ENCODE peak calls at places on chromosomes 1 and 21, in five cellular contexts. N is HL-60, L is cardiac muscle cell, I is BE2C, Q is pancreas. Z is an unnamed sample.
A peak's percentile ranks its signal among the peaks of the same experiment; 100 is the strongest.

GRCh38 chr1:45929257-45929687 is 125.9 kb downstream of the MAST2 start:
- DNase-seq in N (no peak), L (peak; percentile 87), I (no peak), Q (no peak), Z (peak; percentile 67)

GRCh38 chr1:165887877-165888551 is 60.6 kb downstream of the UCK2 start:
- DNase-seq in N (no peak), L (no peak), I (no peak), Q (no peak), Z (peak; percentile 73)

GRCh38 chr1:20061866-20062265 is 8.1 kb upstream of the PLA2G5 start:
- DNase-seq in N (no peak), L (no peak), I (no peak), Q (no peak), Z (no peak)

GRCh38 chr1:38990401-38990745 is 703 bp upstream of the AKIRIN1 start:
- DNase-seq in N (no peak), L (no peak), I (no peak), Q (no peak), Z (peak; percentile 26)

GRCh38 chr1:117685936-117686806 is 80.3 kb downstream of the TENT5C start:
- DNase-seq in N (no peak), L (no peak), I (no peak), Q (no peak), Z (no peak)

GRCh38 chr1:17068789-17069188 is 15.0 kb upstream of the SDHB start:
- DNase-seq in N (no peak), L (no peak), I (no peak), Q (no peak), Z (no peak)

GRCh38 chr1:204213668-204214662 is at the start of gene GOLT1A:
- DNase-seq in N (peak; percentile 25), L (peak; percentile 87), I (peak; percentile 75), Q (peak; percentile 91), Z (peak; percentile 74)

GRCh38 chr1:152026895-152027294 is 9.9 kb downstream of the S100A11 start:
- DNase-seq in N (no peak), L (peak; percentile 34), I (no peak), Q (no peak), Z (no peak)

GRCh38 chr1:206829875-206830274 is 35.5 kb upstream of the IL20 start:
- DNase-seq in N (peak; percentile 42), L (no peak), I (no peak), Q (no peak), Z (peak; percentile 31)

GRCh38 chr1:119440908-119441307 is 26.0 kb downstream of the HSD3B2 start:
- DNase-seq in N (no peak), L (no peak), I (no peak), Q (no peak), Z (no peak)

GRCh38 chr1:207007352-207008033 is 25.1 kb downstream of the C1orf116 start:
- DNase-seq in N (no peak), L (peak; percentile 98), I (no peak), Q (no peak), Z (peak; percentile 97)

GRCh38 chr1:37360011-37360410 is 114.4 kb upstream of the ZC3H12A start:
- DNase-seq in N (no peak), L (no peak), I (no peak), Q (no peak), Z (no peak)

GRCh38 chr1:230669543-230669942 is 27.3 kb downstream of the COG2 start:
- DNase-seq in N (no peak), L (no peak), I (no peak), Q (no peak), Z (no peak)

GRCh38 chr1:16617101-16617727 is 3.9 kb upstream of the NBPF1 start:
- DNase-seq in N (no peak), L (no peak), I (no peak), Q (peak; percentile 63), Z (no peak)

GRCh38 chr1:33219886-33220661 is 36.2 kb upstream of the ZNF362 start:
- DNase-seq in N (no peak), L (no peak), I (no peak), Q (no peak), Z (peak; percentile 87)

GRCh38 chr1:236103646-236104218 is 38.6 kb upstream of the GPR137B start:
- DNase-seq in N (peak; percentile 26), L (peak; percentile 73), I (peak; percentile 49), Q (no peak), Z (peak; percentile 38)

GRCh38 chr21:16454371-16454770 is 724.6 kb downstream of the USP25 start:
- DNase-seq in N (no peak), L (peak; percentile 51), I (no peak), Q (no peak), Z (no peak)
- TF ChIP-seq CTCF in N (no peak), L (peak; percentile 51), I (peak; percentile 55), Q (no peak), Z (no peak)

DNA sequence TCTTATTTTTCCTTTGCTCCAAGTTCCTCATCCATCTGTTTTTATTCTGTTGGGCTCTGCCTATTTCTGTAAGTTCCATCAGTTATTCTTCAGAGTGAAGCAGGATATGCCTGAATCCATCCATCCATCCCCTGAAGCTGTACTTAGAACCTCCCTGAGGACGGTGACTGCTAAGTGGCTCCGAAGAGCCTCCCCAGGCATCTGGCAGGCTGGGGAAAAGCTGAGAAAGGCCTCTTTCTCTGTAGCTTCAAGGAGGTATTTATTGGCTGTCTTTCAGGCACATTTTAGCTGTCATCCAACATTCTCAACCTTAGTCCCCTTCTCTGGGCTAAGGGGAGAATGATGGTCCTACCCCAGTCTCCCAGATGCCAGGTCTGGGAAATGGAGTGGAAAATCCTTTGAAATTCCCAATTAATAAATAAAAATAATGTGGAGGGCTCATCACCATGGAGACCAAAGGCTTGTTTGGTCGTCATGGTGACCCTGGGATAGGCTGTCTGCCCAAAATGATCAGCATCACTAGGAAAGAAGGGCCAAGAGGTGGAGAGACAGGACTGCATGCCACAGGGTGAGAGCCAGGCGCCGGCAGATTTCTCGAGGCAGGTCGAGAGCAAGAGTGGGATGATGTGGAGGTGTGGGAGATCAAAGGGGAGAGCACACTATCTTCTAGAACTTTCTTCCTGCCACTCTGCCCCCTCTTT is 82.0 kb downstream of the UBIAD1 start:
- DNase-seq in N (no peak), L (no peak), I (no peak), Q (no peak), Z (no peak)
- H3K4me3 ChIP-seq in N (no peak overlapping the region), L (no peak overlapping the region), I (no peak overlapping the region), Q (no peak overlapping the region), Z (no peak overlapping the region)

GRCh38 chr1:13807213-13807612 is 107.2 kb downstream of the PRDM2 start:
- DNase-seq in N (no peak), L (peak; percentile 25), I (peak; percentile 26), Q (no peak), Z (peak; percentile 43)
- TF ChIP-seq CTCF in N (peak; percentile 29), L (peak; percentile 52), I (peak; percentile 39), Q (no peak), Z (peak; percentile 69)

GRCh38 chr1:62725255-62725654 is 37.1 kb upstream of the DOCK7 start:
- DNase-seq in N (no peak), L (peak; percentile 81), I (no peak), Q (no peak), Z (peak; percentile 18)
- H3K4me3 ChIP-seq in N (no peak overlapping the region), L (no peak overlapping the region), I (no peak overlapping the region), Q (no peak overlapping the region), Z (no peak overlapping the region)

GRCh38 chr21:36263797-36264196 is 56.2 kb upstream of the MORC3 start:
- DNase-seq in N (no peak), L (no peak), I (no peak), Q (no peak), Z (no peak)

GRCh38 chr21:36260030-36260787 is 59.8 kb upstream of the MORC3 start:
- DNase-seq in N (no peak), L (peak; percentile 81), I (peak; percentile 23), Q (no peak), Z (peak; percentile 63)

GRCh38 chr21:36257657-36258056 is 62.3 kb upstream of the MORC3 start:
- DNase-seq in N (no peak), L (no peak), I (no peak), Q (no peak), Z (no peak)

GRCh38 chr21:36261459-36261858 is 58.5 kb upstream of the MORC3 start:
- DNase-seq in N (no peak), L (no peak), I (no peak), Q (no peak), Z (no peak)

DNA sequence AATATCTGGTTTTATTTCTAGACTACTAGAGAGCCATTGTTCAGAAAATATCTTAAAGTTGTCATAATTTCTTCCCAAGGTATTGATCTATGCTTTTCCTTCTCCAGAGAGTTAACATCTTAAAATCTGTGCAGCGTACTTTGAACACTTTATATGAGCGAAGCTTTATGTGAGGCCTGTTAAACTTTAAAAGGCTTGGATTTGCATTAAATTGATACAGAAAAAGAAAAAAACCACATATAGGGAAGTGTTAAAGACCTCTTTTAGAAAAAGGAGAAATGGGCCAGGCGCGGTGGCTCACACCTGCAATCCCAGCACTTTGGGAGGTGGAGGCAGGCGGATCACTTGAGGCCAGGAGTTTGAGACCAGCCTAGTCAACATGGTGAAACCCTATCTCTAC is 59.2 kb upstream of the MORC3 start:
- DNase-seq in N (no peak), L (no peak), I (no peak), Q (no peak), Z (no peak)
- TF ChIP-seq CTCF in N (no peak), L (no peak), I (no peak), Q (no peak), Z (no peak)

GRCh38 chr1:93384656-93385055 is 38.9 kb downstream of the DR1 start:
- DNase-seq in N (no peak), L (no peak), I (no peak), Q (no peak), Z (no peak)
- H3K4me3 ChIP-seq in N (no peak overlapping the region), L (no peak overlapping the region), I (no peak overlapping the region), Q (no peak overlapping the region), Z (no peak overlapping the region)

GRCh38 chr1:210475806-210476205 is 147.1 kb downstream of the HHAT start:
- DNase-seq in N (no peak), L (no peak), I (no peak), Q (no peak), Z (no peak)

GRCh38 chr1:210478820-210479219 is 150.1 kb downstream of the HHAT start:
- DNase-seq in N (no peak), L (no peak), I (no peak), Q (no peak), Z (no peak)

GRCh38 chr1:210482936-210483642 is 154.4 kb downstream of the HHAT start:
- DNase-seq in N (no peak), L (no peak), I (no peak), Q (no peak), Z (no peak)

DNA sequence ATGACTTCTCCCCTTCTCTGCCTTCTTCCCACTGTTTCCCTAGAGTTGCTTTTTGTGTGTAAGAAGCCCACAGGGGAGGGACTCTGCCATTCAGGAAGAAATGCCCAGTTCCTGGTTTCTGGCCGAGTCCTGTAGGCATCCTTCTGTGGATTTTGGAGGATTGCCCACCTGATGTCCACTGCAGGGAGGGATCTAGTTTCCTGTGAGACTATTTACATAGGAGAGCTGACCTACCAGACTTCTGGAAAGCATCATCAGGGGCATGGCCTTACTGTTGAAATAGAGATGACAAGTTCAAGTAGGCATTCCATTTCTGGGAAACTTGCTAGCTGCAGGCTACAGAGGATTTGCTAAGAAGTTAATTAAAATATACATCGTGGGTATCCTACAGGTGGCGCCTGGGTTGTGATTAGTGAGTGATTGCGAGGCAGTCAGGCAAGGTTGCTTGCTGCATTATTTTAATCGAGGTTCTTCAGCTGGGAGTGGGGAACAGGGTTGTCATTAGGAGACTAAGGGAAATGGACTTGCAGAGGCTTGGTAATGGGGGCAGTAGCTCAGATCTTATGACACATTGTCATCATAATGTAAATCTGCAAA is 148.7 kb downstream of the HHAT start:
- DNase-seq in N (no peak), L (no peak), I (no peak), Q (no peak), Z (no peak)
- TF ChIP-seq CTCF in N (no peak), L (no peak), I (no peak), Q (no peak), Z (no peak)

GRCh38 chr1:167634435-167634834 is 4.4 kb downstream of the RCSD1 start:
- DNase-seq in N (no peak), L (no peak), I (no peak), Q (no peak), Z (peak; percentile 59)
- H3K4me3 ChIP-seq in N (no peak overlapping the region), L (no peak overlapping the region), I (no peak overlapping the region), Q (no peak overlapping the region), Z (no peak overlapping the region)

Z was measured in bronchial epithelial cell.